ENCODE peak calls at places on chromosomes 11 and 22, in seven cellular contexts. V is SK-N-SH; C is lower leg skin; B is MCF 10A; R is CD4-positive, alpha-beta T cell; O is fibroblast of villous mesenchyme; W is left ventricle myocardium inferior. X is an unnamed sample.

GRCh38 chr11:107858217-107859070 is at the start of gene SLC35F2:
- DNase-seq in B (peak; percentile 88), O (peak; percentile 39), W (peak; percentile 39), V (peak; percentile 86), R (peak; percentile 15), C (peak; percentile 30), X (no peak)

GRCh38 chr22:48979482-48979881 is 848.2 kb downstream of the BRD1 start:
- DNase-seq in C (no peak), V (no peak), O (no peak), R (no peak), W (no peak), B (no peak), X (no peak)

GRCh38 chr11:120335928-120336640 is at the start of gene ARHGEF12:
- DNase-seq in R (peak; percentile 55), B (peak; percentile 95), W (peak; percentile 98), O (peak; percentile 99), C (peak; percentile 93), V (peak; percentile 98), X (no peak)

GRCh38 chr11:95076416-95076815 is 9.7 kb downstream of the SRSF8 start:
- DNase-seq in W (no peak), V (no peak), C (no peak), O (peak; percentile 86), B (peak; percentile 94), R (no peak), X (no peak)

GRCh38 chr22:43747877-43748276 is 64.2 kb downstream of the EFCAB6 start:
- DNase-seq in B (no peak), C (no peak), R (no peak), V (no peak), O (no peak), W (no peak), X (no peak)

GRCh38 chr11:134752964-134753804 is 341.1 kb upstream of the B3GAT1 start:
- DNase-seq in O (no peak), B (no peak), W (no peak), R (no peak), C (no peak), V (no peak), X (no peak)

GRCh38 chr11:22193348-22194051 is 615 bp downstream of the ANO5 start:
- DNase-seq in W (peak; percentile 22), B (no peak), V (peak; percentile 71), R (no peak), C (no peak), O (no peak), X (no peak)

GRCh38 chr22:35308480-35308945 is 8.8 kb downstream of the TOM1 start:
- DNase-seq in W (no peak), O (no peak), B (no peak), V (no peak), C (no peak), R (no peak), X (no peak)

GRCh38 chr11:60657880-60658279 is 41.5 kb upstream of the MS4A8 start:
- DNase-seq in R (no peak), V (no peak), B (no peak), C (no peak), W (no peak), O (no peak), X (no peak)

GRCh38 chr11:122128146-122128545 is 12.1 kb upstream of the BLID start:
- DNase-seq in B (no peak), O (no peak), W (no peak), C (no peak), R (no peak), V (peak; percentile 39), X (no peak)

GRCh38 chr11:66113132-66113856 is 43.2 kb downstream of the PACS1 start:
- DNase-seq in B (peak; percentile 83), C (no peak), V (no peak), O (peak; percentile 91), W (no peak), R (no peak), X (no peak)

GRCh38 chr11:43748095-43748494 is 67.6 kb downstream of the HSD17B12 start:
- DNase-seq in V (no peak), W (no peak), R (no peak), O (no peak), C (no peak), B (no peak), X (no peak)

GRCh38 chr11:43751726-43752125 is 71.2 kb downstream of the HSD17B12 start:
- DNase-seq in C (no peak), W (no peak), B (no peak), R (no peak), O (no peak), V (no peak), X (no peak)

GRCh38 chr11:43746670-43747069 is 66.1 kb downstream of the HSD17B12 start:
- DNase-seq in B (no peak), V (no peak), W (no peak), R (no peak), C (no peak), O (no peak), X (no peak)

DNA sequence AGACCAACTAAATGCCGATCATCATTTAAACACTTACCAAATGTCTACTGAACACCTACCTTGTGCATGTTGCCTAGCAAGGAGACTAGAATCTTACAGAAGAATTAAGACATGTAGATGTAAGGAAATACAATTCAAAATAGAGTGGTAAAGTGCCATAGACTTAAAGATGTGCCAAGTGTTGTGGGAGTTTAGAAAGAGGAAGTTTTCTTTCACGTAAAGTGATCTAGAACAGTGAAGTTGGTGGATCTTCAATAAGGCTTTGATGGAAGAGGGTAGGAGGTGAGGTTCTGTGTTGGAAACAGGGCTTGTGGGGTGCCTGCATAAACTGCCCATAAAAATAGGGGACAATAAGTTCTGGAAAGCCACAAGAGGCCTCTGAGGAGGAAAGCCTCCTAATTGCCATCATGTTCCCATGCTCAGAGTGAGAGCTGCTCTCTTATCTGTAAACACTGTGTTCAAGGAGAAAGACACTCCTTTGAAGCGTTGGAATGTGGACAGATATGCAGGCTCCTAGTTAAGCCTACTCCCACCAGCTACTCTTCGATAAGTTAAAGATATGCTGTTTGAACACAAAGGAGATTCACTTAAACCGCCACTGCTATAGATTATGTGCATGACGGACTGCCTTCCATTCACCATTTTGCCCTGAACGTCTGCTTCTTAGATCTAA is 66.7 kb downstream of the HSD17B12 start:
- DNase-seq in V (no peak), B (no peak), R (no peak), C (no peak), W (no peak), O (no peak), X (no peak)
- TF ChIP-seq CTCF in V (no peak), B (no peak), R (no peak), C (no peak), W (no peak), O (no peak), X (no peak)

DNA sequence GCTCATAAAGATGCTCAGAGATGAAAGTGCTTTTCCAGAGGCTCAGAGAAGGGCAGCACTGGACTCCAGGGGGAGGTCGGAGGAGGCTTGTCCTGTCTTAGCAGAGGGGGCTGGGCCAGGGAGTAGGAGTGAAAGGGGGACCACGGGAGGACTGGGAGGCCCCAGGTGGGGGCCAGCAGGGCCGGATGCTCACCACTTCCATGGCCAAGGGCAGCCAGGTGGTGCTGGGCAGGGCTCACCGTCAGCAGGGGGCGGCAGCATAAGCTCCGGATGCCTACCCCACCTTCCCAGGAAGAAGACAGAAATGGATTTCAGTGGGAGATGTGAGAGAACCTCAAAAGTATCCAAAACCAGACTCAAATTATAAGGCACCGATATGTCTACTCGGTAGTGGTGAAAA is 11.0 kb downstream of the RAB36 start:
- DNase-seq in C (no peak), O (no peak), W (no peak), V (no peak), R (no peak), B (no peak), X (no peak)
- TF ChIP-seq CTCF in C (no peak), O (no peak), W (no peak), V (no peak), R (no peak), B (no peak), X (peak; percentile 42)

GRCh38 chr11:77778549-77778948 is 42.0 kb downstream of the RSF1 start:
- DNase-seq in R (no peak), C (no peak), W (no peak), B (no peak), O (no peak), V (no peak), X (no peak)

GRCh38 chr11:77778118-77778517 is 42.4 kb downstream of the RSF1 start:
- DNase-seq in B (no peak), O (no peak), C (no peak), V (no peak), R (no peak), W (no peak), X (no peak)

GRCh38 chr11:77775941-77776340 is 44.6 kb downstream of the RSF1 start:
- DNase-seq in O (no peak), V (no peak), W (no peak), R (no peak), C (no peak), B (no peak), X (no peak)

GRCh38 chr11:77779935-77780334 is 40.6 kb downstream of the RSF1 start:
- DNase-seq in W (no peak), O (peak; percentile 31), R (no peak), B (peak; percentile 30), V (no peak), C (no peak), X (no peak)

GRCh38 chr11:77776455-77776854 is 44.1 kb downstream of the RSF1 start:
- DNase-seq in B (peak; percentile 30), C (no peak), W (no peak), O (peak; percentile 36), R (no peak), V (no peak), X (no peak)
- TF ChIP-seq CTCF in B (peak; percentile 48), C (no peak), W (peak; percentile 35), O (peak; percentile 44), R (no peak), V (peak; percentile 60), X (peak; percentile 33)

GRCh38 chr11:44654596-44654995 is 72.2 kb upstream of the TSPAN18 start:
- DNase-seq in O (no peak), B (no peak), R (no peak), C (no peak), W (no peak), V (no peak), X (no peak)

GRCh38 chr11:44659641-44660040 is 67.1 kb upstream of the TSPAN18 start:
- DNase-seq in V (peak; percentile 42), C (no peak), O (no peak), B (no peak), W (peak; percentile 76), R (no peak), X (no peak)

GRCh38 chr11:44654057-44654456 is 72.7 kb upstream of the TSPAN18 start:
- DNase-seq in V (no peak), R (no peak), B (no peak), C (no peak), W (no peak), O (no peak), X (no peak)

GRCh38 chr11:44661311-44661717 is 65.4 kb upstream of the TSPAN18 start:
- DNase-seq in B (no peak), V (no peak), O (no peak), R (no peak), C (no peak), W (no peak), X (no peak)

GRCh38 chr11:44658451-44658850 is 68.3 kb upstream of the TSPAN18 start:
- DNase-seq in C (no peak), V (peak; percentile 68), R (no peak), O (peak; percentile 11), B (no peak), W (no peak), X (no peak)
- TF ChIP-seq CTCF in C (no peak), V (peak; percentile 22), R (no peak), O (peak; percentile 36), B (no peak), W (peak; percentile 43), X (peak; percentile 42)

GRCh38 chr22:19998991-19999820 is 17.4 kb downstream of the ARVCF start:
- DNase-seq in V (peak; percentile 72), W (no peak), B (no peak), C (no peak), O (peak; percentile 33), R (no peak), X (no peak)
- TF ChIP-seq CTCF in V (no peak), W (no peak), B (no peak), C (no peak), O (no peak), R (no peak), X (no peak)

X was measured in keratinocyte.